ENCODE peak calls at places on chromosomes 3 and 15, in ten cellular contexts. L is cardiac fibroblast; X is A549; G is GM12865; S is CD4-positive, alpha-beta T cell; Q is AG09309; O is H1; I is choroid plexus epithelial cell; A is WTC11; H is fibroblast of mammary gland. Y is an unnamed sample.

GRCh38 chr15:71658827-71659729 is 151.3 kb upstream of the NR2E3 start:
- DNase-seq in L (no peak), X (no peak), G (no peak), S (no peak), Q (no peak), O (no peak), I (no peak), A (no peak), H (no peak), Y (no peak)

GRCh38 chr15:31241888-31242287 is 84.7 kb upstream of the KLF13 start:
- DNase-seq in L (no peak), X (no peak), G (no peak), S (no peak), Q (no peak), O (no peak), I (no peak), A (no peak), H (no peak), Y (no peak)

GRCh38 chr3:184455991-184456390 is 76.1 kb downstream of the CHRD start:
- DNase-seq in L (no peak), X (no peak), G (no peak), S (no peak), Q (no peak), O (no peak), I (no peak), A (no peak), H (no peak), Y (no peak)

GRCh38 chr15:82624008-82624407 is 23.2 kb downstream of the CPEB1 start:
- DNase-seq in L (peak), X (no peak), G (no peak), S (no peak), Q (no peak), O (no peak), I (no peak), A (no peak), H (no peak), Y (no peak)

GRCh38 chr3:130811552-130811951 is 64.9 kb upstream of the PIK3R4 start:
- DNase-seq in L (no peak), X (no peak), G (no peak), S (no peak), Q (no peak), O (no peak), I (no peak), A (no peak), H (no peak), Y (no peak)

GRCh38 chr15:63006032-63006878 is 36.3 kb upstream of the TPM1 start:
- DNase-seq in L (no peak), X (no peak), G (no peak), S (no peak), Q (no peak), O (no peak), I (no peak), A (no peak), H (no peak), Y (no peak)

GRCh38 chr15:45442497-45443135 is 64.3 kb upstream of the GATM start:
- DNase-seq in L (peak), X (no peak), G (no peak), S (no peak), Q (peak), O (no peak), I (peak), A (no peak), H (peak), Y (peak)

GRCh38 chr3:194910414-194910979 is 224.8 kb downstream of the FAM43A start:
- DNase-seq in L (no peak), X (no peak), G (no peak), S (no peak), Q (no peak), O (no peak), I (no peak), A (no peak), H (no peak), Y (no peak)

GRCh38 chr3:29567505-29567904 is 286.6 kb downstream of the RBMS3 start:
- DNase-seq in L (no peak), X (no peak), G (no peak), S (no peak), Q (no peak), O (no peak), I (no peak), A (no peak), H (no peak), Y (no peak)

GRCh38 chr3:61663728-61664492 is 102.5 kb downstream of the PTPRG start:
- DNase-seq in L (peak), X (peak), G (no peak), S (no peak), Q (peak), O (no peak), I (peak), A (peak), H (peak), Y (peak)

GRCh38 chr15:76566276-76566675 is 229.7 kb downstream of the ISL2 start:
- DNase-seq in L (no peak), X (no peak), G (no peak), S (no peak), Q (no peak), O (no peak), I (peak), A (no peak), H (peak), Y (peak)

GRCh38 chr15:62066663-62067447 is at the start of gene C2CD4A:
- DNase-seq in L (peak), X (peak), G (peak), S (peak), Q (no peak), O (peak), I (peak), A (peak), H (no peak), Y (no peak)

GRCh38 chr3:123112232-123112631 is 45.4 kb downstream of the PDIA5 start:
- DNase-seq in L (no peak), X (no peak), G (no peak), S (no peak), Q (no peak), O (no peak), I (no peak), A (no peak), H (no peak), Y (no peak)

GRCh38 chr3:24505678-24506560 is 11.3 kb upstream of the THRB start:
- DNase-seq in L (peak), X (no peak), G (no peak), S (no peak), Q (peak), O (no peak), I (peak), A (no peak), H (peak), Y (no peak)

GRCh38 chr3:46713048-46713897 is 4.4 kb downstream of the PRSS50 start:
- DNase-seq in L (no peak), X (no peak), G (no peak), S (peak), Q (no peak), O (no peak), I (no peak), A (peak), H (no peak), Y (no peak)

GRCh38 chr15:68774521-68775293 is 46.0 kb downstream of the ANP32A start:
- DNase-seq in L (no peak), X (no peak), G (no peak), S (no peak), Q (no peak), O (no peak), I (no peak), A (no peak), H (no peak), Y (no peak)

GRCh38 chr15:90376789-90377188 is 11.3 kb upstream of the IQGAP1 start:
- DNase-seq in L (no peak), X (no peak), G (peak), S (peak), Q (no peak), O (no peak), I (no peak), A (no peak), H (no peak), Y (no peak)

GRCh38 chr3:143243686-143244085 is 124.1 kb downstream of the CHST2 start:
- DNase-seq in L (no peak), X (no peak), G (no peak), S (no peak), Q (no peak), O (no peak), I (no peak), A (no peak), H (no peak), Y (no peak)

GRCh38 chr3:36991923-36992805 is 767 bp downstream of the EPM2AIP1 start:
- DNase-seq in L (peak), X (peak), G (peak), S (no peak), Q (peak), O (no peak), I (peak), A (no peak), H (peak), Y (peak)

GRCh38 chr3:14543446-14543845 is 3.3 kb upstream of the GRIP2 start:
- DNase-seq in L (no peak), X (no peak), G (no peak), S (no peak), Q (no peak), O (no peak), I (no peak), A (no peak), H (no peak), Y (no peak)

GRCh38 chr15:47116698-47117097 is 600.6 kb upstream of the SEMA6D start:
- DNase-seq in L (no peak), X (no peak), G (no peak), S (no peak), Q (no peak), O (no peak), I (no peak), A (no peak), H (no peak), Y (no peak)

GRCh38 chr3:45819543-45819942 is 22.4 kb downstream of the LZTFL1 start:
- DNase-seq in L (peak), X (no peak), G (no peak), S (no peak), Q (no peak), O (no peak), I (peak), A (no peak), H (peak), Y (no peak)

GRCh38 chr3:42830437-42831320 is 21.4 kb downstream of the ACKR2 start:
- DNase-seq in L (peak), X (peak), G (peak), S (no peak), Q (no peak), O (no peak), I (peak), A (peak), H (peak), Y (no peak)

GRCh38 chr3:188349276-188349962 is 195.5 kb downstream of the LPP start:
- DNase-seq in L (peak), X (no peak), G (peak), S (no peak), Q (no peak), O (no peak), I (peak), A (peak), H (peak), Y (no peak)

GRCh38 chr3:127688022-127688415 is 15.3 kb downstream of the ABTB1 start:
- DNase-seq in L (no peak), X (no peak), G (no peak), S (peak), Q (no peak), O (no peak), I (no peak), A (peak), H (no peak), Y (no peak)

GRCh38 chr3:18445421-18446066 is 20.4 kb upstream of the SATB1 start:
- DNase-seq in L (no peak), X (no peak), G (no peak), S (peak), Q (no peak), O (no peak), I (no peak), A (no peak), H (no peak), Y (no peak)

GRCh38 chr3:69086133-69086722 is 1.5 kb downstream of the ARL6IP5 start:
- DNase-seq in L (peak), X (peak), G (peak), S (peak), Q (peak), O (no peak), I (peak), A (no peak), H (peak), Y (peak)

GRCh38 chr15:39578851-39579486 is 1.9 kb upstream of the THBS1 start:
- DNase-seq in L (no peak), X (peak), G (no peak), S (no peak), Q (peak), O (no peak), I (no peak), A (no peak), H (peak), Y (peak)

GRCh38 chr3:196965804-196966173 is 2.8 kb downstream of the PIGZ start:
- DNase-seq in L (no peak), X (no peak), G (no peak), S (no peak), Q (no peak), O (no peak), I (no peak), A (no peak), H (no peak), Y (no peak)

GRCh38 chr3:196422976-196423781 is 9.0 kb downstream of the UBXN7 start:
- DNase-seq in L (no peak), X (no peak), G (peak), S (no peak), Q (no peak), O (no peak), I (no peak), A (no peak), H (peak), Y (no peak)

GRCh38 chr3:50123394-50124361 is 31.4 kb upstream of the SEMA3F start:
- DNase-seq in L (no peak), X (no peak), G (no peak), S (no peak), Q (no peak), O (no peak), I (no peak), A (no peak), H (no peak), Y (no peak)

GRCh38 chr3:9503283-9503682 is 50.3 kb downstream of the LHFPL4 start:
- DNase-seq in L (peak), X (peak), G (peak), S (peak), Q (peak), O (peak), I (peak), A (peak), H (peak), Y (peak)

GRCh38 chr3:66582721-66583141 is 81.9 kb upstream of the LRIG1 start:
- DNase-seq in L (no peak), X (no peak), G (peak), S (peak), Q (peak), O (no peak), I (peak), A (no peak), H (peak), Y (peak)

GRCh38 chr3:40911928-40912327 is 287.4 kb upstream of the CTNNB1 start:
- DNase-seq in L (no peak), X (no peak), G (no peak), S (no peak), Q (no peak), O (no peak), I (no peak), A (no peak), H (no peak), Y (no peak)

GRCh38 chr15:58340176-58340575 is 91.6 kb upstream of the LIPC start:
- DNase-seq in L (peak), X (no peak), G (no peak), S (no peak), Q (peak), O (no peak), I (peak), A (no peak), H (peak), Y (no peak)

GRCh38 chr15:76236350-76236749 is 74.9 kb downstream of the ETFA start:
- DNase-seq in L (no peak), X (no peak), G (no peak), S (no peak), Q (no peak), O (no peak), I (no peak), A (no peak), H (no peak), Y (no peak)

GRCh38 chr3:175075269-175075668 is 216.1 kb downstream of the NAALADL2 start:
- DNase-seq in L (peak), X (no peak), G (no peak), S (no peak), Q (no peak), O (no peak), I (peak), A (no peak), H (peak), Y (no peak)

GRCh38 chr3:151290673-151291072 is 12.3 kb upstream of the P2RY14 start:
- DNase-seq in L (peak), X (no peak), G (peak), S (no peak), Q (no peak), O (no peak), I (peak), A (no peak), H (peak), Y (no peak)

GRCh38 chr3:177051419-177051818 is 145.9 kb downstream of the TBL1XR1 start:
- DNase-seq in L (peak), X (no peak), G (no peak), S (no peak), Q (no peak), O (no peak), I (no peak), A (no peak), H (no peak), Y (no peak)

GRCh38 chr3:194748229-194748628 is 62.5 kb downstream of the FAM43A start:
- DNase-seq in L (no peak), X (no peak), G (no peak), S (no peak), Q (no peak), O (no peak), I (no peak), A (peak), H (no peak), Y (no peak)

GRCh38 chr3:62837145-62837787 is 38.0 kb downstream of the CADPS start:
- DNase-seq in L (no peak), X (no peak), G (no peak), S (no peak), Q (no peak), O (no peak), I (no peak), A (no peak), H (no peak), Y (no peak)
- TF ChIP-seq CTCF in L (no peak), X (no peak), G (no peak), S (no peak), Q (no peak), O (no peak), I (no peak), A (no peak), H (no peak), Y (no peak)

GRCh38 chr3:117252208-117252607 is 542.6 kb downstream of the TUSC7 start:
- DNase-seq in L (peak), X (peak), G (no peak), S (no peak), Q (no peak), O (no peak), I (no peak), A (no peak), H (peak), Y (no peak)

GRCh38 chr3:117255736-117256135 is 546.2 kb downstream of the TUSC7 start:
- DNase-seq in L (no peak), X (no peak), G (no peak), S (no peak), Q (no peak), O (no peak), I (no peak), A (no peak), H (no peak), Y (no peak)

GRCh38 chr3:117254990-117255389 is 545.4 kb downstream of the TUSC7 start:
- DNase-seq in L (no peak), X (no peak), G (no peak), S (no peak), Q (no peak), O (no peak), I (no peak), A (no peak), H (no peak), Y (no peak)

GRCh38 chr3:117248149-117248548 is 538.6 kb downstream of the TUSC7 start:
- DNase-seq in L (no peak), X (no peak), G (no peak), S (no peak), Q (no peak), O (no peak), I (no peak), A (no peak), H (no peak), Y (no peak)

GRCh38 chr3:117252651-117253050 is 543.1 kb downstream of the TUSC7 start:
- DNase-seq in L (no peak), X (no peak), G (no peak), S (no peak), Q (no peak), O (no peak), I (no peak), A (no peak), H (no peak), Y (no peak)
- TF ChIP-seq CTCF in L (no peak), X (no peak), G (no peak), S (no peak), Q (no peak), O (no peak), I (no peak), A (no peak), H (no peak), Y (no peak)

DNA sequence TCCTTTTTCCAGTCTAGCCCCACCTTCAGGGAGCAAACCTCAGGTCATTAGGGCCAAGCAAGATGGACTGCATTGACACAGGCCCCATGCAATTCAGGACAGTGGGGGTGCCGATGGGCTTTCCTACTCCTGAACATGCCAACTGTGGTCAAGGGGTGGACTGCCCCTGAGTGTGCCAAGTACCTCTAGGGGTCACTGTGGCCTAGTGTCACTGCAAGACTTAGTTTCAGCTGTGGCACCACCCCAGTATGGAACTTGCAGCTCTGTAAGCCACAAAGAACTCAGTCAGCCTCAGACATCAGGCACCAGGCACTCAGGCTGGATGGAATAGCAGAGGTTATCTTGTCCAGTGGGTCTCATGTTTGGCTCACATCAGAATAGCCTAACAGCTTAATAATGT is 32.3 kb downstream of the EXOG start:
- DNase-seq in L (no peak), X (no peak), G (peak), S (no peak), Q (no peak), O (no peak), I (no peak), A (peak), H (peak), Y (no peak)
- TF ChIP-seq CTCF in L (no peak), X (peak), G (peak), S (no peak), Q (no peak), O (peak), I (no peak), A (no peak), H (no peak), Y (no peak)

GRCh38 chr15:93052090-93052892 is 36.7 kb downstream of the RGMA start:
- DNase-seq in L (no peak), X (no peak), G (no peak), S (no peak), Q (no peak), O (no peak), I (no peak), A (no peak), H (no peak), Y (no peak)
- TF ChIP-seq CTCF in L (no peak), X (peak), G (peak), S (peak), Q (peak), O (peak), I (peak), A (no peak), H (no peak), Y (no peak)

DNA sequence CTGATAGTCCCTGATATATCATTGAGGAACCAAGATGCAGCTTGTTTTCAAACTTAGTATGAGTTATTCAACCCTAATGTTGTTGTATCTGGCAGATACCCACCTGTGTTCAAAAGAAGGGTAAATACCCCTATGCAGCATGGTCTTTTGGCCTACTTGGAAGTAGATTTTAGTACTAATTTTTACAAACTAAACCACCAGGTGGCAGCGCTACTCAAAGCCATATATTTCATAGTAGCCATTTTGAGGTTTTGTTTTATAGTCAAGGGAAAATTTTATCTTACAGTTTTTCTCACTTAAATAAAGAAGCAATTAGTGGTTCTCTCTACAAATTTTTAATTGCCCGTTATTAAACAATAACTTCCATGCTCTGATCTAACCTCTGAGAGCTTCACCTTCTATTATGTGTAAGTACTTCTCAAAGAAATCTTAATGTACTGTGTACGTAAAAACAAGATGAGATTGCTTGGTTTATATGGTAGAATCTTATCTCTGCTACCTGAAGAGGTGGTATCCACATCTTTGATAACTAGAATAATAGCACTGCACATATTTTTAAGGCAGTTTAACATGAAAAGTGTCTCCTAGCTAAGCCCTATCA is 31.5 kb upstream of the MLF1 start:
- DNase-seq in L (peak), X (peak), G (peak), S (no peak), Q (no peak), O (no peak), I (peak), A (no peak), H (peak), Y (no peak)
- TF ChIP-seq CTCF in L (peak), X (peak), G (peak), S (peak), Q (peak), O (peak), I (peak), A (no peak), H (peak), Y (peak)

Y was measured in AG09319.